ENCODE peak calls at places on chromosomes 7 and 10, in five cellular contexts. N is HS-5; P is nucleus accumbens; R is naive thymus-derived CD4-positive, alpha-beta T cell; S is choroid plexus epithelial cell. M is an unnamed sample.

GRCh38 chr10:72561745-72562166 is 64.1 kb downstream of the MICU1 start:
- DNase-seq in P (no peak), S (no peak), N (no peak), R (no peak), M (no peak)

GRCh38 chr7:42456756-42457276 is 219.8 kb upstream of the GLI3 start:
- DNase-seq in P (no peak), S (no peak), N (no peak), R (no peak), M (no peak)

GRCh38 chr10:80289451-80290287 is at the start of gene MAT1A:
- DNase-seq in N (no peak), P (no peak), S (peak; percentile 19), R (no peak), M (peak; percentile 19)

GRCh38 chr10:62895058-62895457 is 78.9 kb upstream of the EGR2 start:
- DNase-seq in S (peak; percentile 14), P (no peak), N (peak; percentile 79), R (no peak), M (no peak)

GRCh38 chr10:33252794-33253203 is 81.7 kb downstream of the NRP1 start:
- DNase-seq in P (no peak), R (no peak), S (peak; percentile 86), N (peak; percentile 47), M (peak; percentile 81)

GRCh38 chr7:54565432-54565831 is 23.3 kb downstream of the VSTM2A start:
- DNase-seq in S (no peak), P (no peak), N (no peak), R (no peak), M (no peak)

GRCh38 chr7:90412458-90413184 is 9.4 kb downstream of the CLDN12 start:
- DNase-seq in N (no peak), P (no peak), S (peak; percentile 29), R (no peak), M (peak; percentile 8)

GRCh38 chr7:120480472-120480871 is 207.5 kb downstream of the KCND2 start:
- DNase-seq in N (no peak), R (no peak), P (no peak), S (no peak), M (no peak)

GRCh38 chr10:113058175-113058961 is 108.3 kb downstream of the TCF7L2 start:
- DNase-seq in S (peak; percentile 86), R (no peak), P (no peak), N (no peak), M (peak; percentile 92)

GRCh38 chr10:16779375-16779774 is 37.8 kb downstream of the RSU1 start:
- DNase-seq in N (no peak), S (no peak), P (no peak), R (peak; percentile 43), M (no peak)

GRCh38 chr7:108210796-108211195 is 80.6 kb upstream of the LAMB4 start:
- DNase-seq in N (no peak), P (no peak), S (no peak), R (no peak), M (no peak)

GRCh38 chr7:128727239-128727638 is 11.9 kb upstream of the CALU start:
- DNase-seq in S (no peak), P (no peak), R (no peak), N (no peak), M (no peak)

GRCh38 chr7:40899651-40900507 is 765.1 kb downstream of the SUGCT start:
- DNase-seq in R (no peak), P (no peak), N (no peak), S (no peak), M (no peak)

GRCh38 chr10:5961405-5962100 is 15.8 kb downstream of the IL15RA start:
- DNase-seq in S (no peak), R (no peak), P (no peak), N (no peak), M (no peak)

GRCh38 chr10:72702868-72703581 is 11.1 kb downstream of the MCU start:
- DNase-seq in R (no peak), S (peak; percentile 72), N (no peak), P (no peak), M (peak; percentile 80)

GRCh38 chr10:47357131-47357582 is 9.0 kb downstream of the RBP3 start:
- DNase-seq in N (no peak), R (no peak), S (no peak), P (no peak), M (no peak)

GRCh38 chr10:86256690-86257315 is 109.8 kb downstream of the GRID1 start:
- DNase-seq in P (no peak), R (no peak), S (no peak), N (no peak), M (no peak)

GRCh38 chr10:31051703-31052102 is 20.0 kb upstream of the ZNF438 start:
- DNase-seq in N (no peak), P (no peak), S (peak; percentile 71), R (no peak), M (peak; percentile 60)

GRCh38 chr10:49542353-49542752 is 3.4 kb upstream of the ERCC6 start:
- DNase-seq in R (no peak), N (no peak), P (no peak), S (no peak), M (no peak)

GRCh38 chr10:99612167-99612831 is 7.9 kb downstream of the SLC25A28 start:
- DNase-seq in P (no peak), S (peak; percentile 76), N (peak; percentile 47), R (peak; percentile 35), M (peak; percentile 51)

GRCh38 chr10:33291053-33291592 is 43.3 kb downstream of the NRP1 start:
- DNase-seq in N (no peak), R (no peak), S (peak; percentile 90), P (no peak), M (peak; percentile 78)

GRCh38 chr7:7772385-7772784 is 54.0 kb upstream of the RPA3 start:
- DNase-seq in P (no peak), R (no peak), N (no peak), S (peak; percentile 56), M (peak; percentile 41)

GRCh38 chr10:101967119-101967518 is 88.9 kb downstream of the ARMH3 start:
- DNase-seq in R (no peak), P (no peak), N (no peak), S (no peak), M (no peak)

GRCh38 chr7:50657912-50658311 is 92.7 kb upstream of the DDC start:
- DNase-seq in N (no peak), S (no peak), P (no peak), R (no peak), M (no peak)

GRCh38 chr7:107446531-107446930 is 23.3 kb upstream of the GPR22 start:
- DNase-seq in S (peak; percentile 24), P (no peak), N (no peak), R (no peak), M (peak; percentile 39)

GRCh38 chr7:136228185-136228584 is 251.0 kb upstream of the MTPN start:
- DNase-seq in N (no peak), S (no peak), R (no peak), P (no peak), M (no peak)

GRCh38 chr7:138785587-138786437 is 12.0 kb upstream of the TMEM213 start:
- DNase-seq in R (no peak), N (no peak), S (peak; percentile 38), P (no peak), M (peak; percentile 46)

GRCh38 chr10:103852189-103852711 is 3.1 kb downstream of the SH3PXD2A start:
- DNase-seq in P (no peak), N (no peak), R (no peak), S (peak; percentile 40), M (peak; percentile 86)

GRCh38 chr7:97107192-97107800 is 10.2 kb upstream of the SDHAF3 start:
- DNase-seq in R (no peak), S (no peak), P (no peak), N (peak; percentile 18), M (peak; percentile 55)

GRCh38 chr7:16817536-16817935 is 12.7 kb upstream of the AGR2 start:
- DNase-seq in S (peak; percentile 79), N (no peak), R (no peak), P (no peak), M (peak; percentile 61)

GRCh38 chr7:128174391-128174790 is 66.7 kb upstream of the LEP start:
- DNase-seq in N (no peak), R (no peak), S (no peak), P (no peak), M (no peak)

GRCh38 chr10:116240551-116240950 is 32.5 kb downstream of the GFRA1 start:
- DNase-seq in S (no peak), N (no peak), R (no peak), P (no peak), M (no peak)

GRCh38 chr7:51647931-51648351 is 331.3 kb upstream of the COBL start:
- DNase-seq in S (peak; percentile 7), P (peak; percentile 36), R (no peak), N (no peak), M (peak; percentile 16)

GRCh38 chr10:91864099-91864498 is 45.2 kb downstream of the FGFBP3 start:
- DNase-seq in N (no peak), P (no peak), R (no peak), S (no peak), M (no peak)

GRCh38 chr7:48875300-48875916 is 48.9 kb upstream of the CDC14C start:
- DNase-seq in S (peak; percentile 62), R (no peak), P (peak; percentile 60), N (no peak), M (no peak)